ENCODE peak calls at places on chromosomes 6 and 20, in nine cellular contexts. One of them, this sample, is unnamed.

GRCh38 chr6:138538390-138539031 is 39.2 kb upstream of the NHSL1 start:
- DNase-seq in natural killer cell treated with Interleukin-12 subunit alpha and Interleukin-12 subunit beta and Interleukin-15 and Interleukin-18, amount 100 ng/mL, for 72 hours: no peak
- DNase-seq in amniotic epithelial cell: peak; percentile 68
- DNase-seq in lower leg skin: no peak
- DNase-seq in cardiac muscle cell: peak; percentile 64
- DNase-seq in HS-5: no peak
- DNase-seq in foreskin fibroblast: no peak
- DNase-seq in GF-D8: no peak
- DNase-seq in mesenteric fat pad: no peak
- DNase-seq in this sample: no peak

GRCh38 chr20:37866051-37866450 is 36.9 kb upstream of the VSTM2L start:
- DNase-seq in natural killer cell treated with Interleukin-12 subunit alpha and Interleukin-12 subunit beta and Interleukin-15 and Interleukin-18, amount 100 ng/mL, for 72 hours: no peak
- DNase-seq in amniotic epithelial cell: no peak
- DNase-seq in lower leg skin: no peak
- DNase-seq in cardiac muscle cell: no peak
- DNase-seq in HS-5: no peak
- DNase-seq in foreskin fibroblast: no peak
- DNase-seq in GF-D8: no peak
- DNase-seq in mesenteric fat pad: peak; percentile 75
- DNase-seq in this sample: no peak

GRCh38 chr20:32139947-32140346 is 30.4 kb downstream of the TM9SF4 start:
- DNase-seq in natural killer cell treated with Interleukin-12 subunit alpha and Interleukin-12 subunit beta and Interleukin-15 and Interleukin-18, amount 100 ng/mL, for 72 hours: no peak
- DNase-seq in amniotic epithelial cell: no peak
- DNase-seq in lower leg skin: no peak
- DNase-seq in cardiac muscle cell: no peak
- DNase-seq in HS-5: no peak
- DNase-seq in foreskin fibroblast: no peak
- DNase-seq in GF-D8: no peak
- DNase-seq in mesenteric fat pad: no peak
- DNase-seq in this sample: no peak

GRCh38 chr20:23160536-23161243 is 74.6 kb upstream of the CD93 start:
- DNase-seq in natural killer cell treated with Interleukin-12 subunit alpha and Interleukin-12 subunit beta and Interleukin-15 and Interleukin-18, amount 100 ng/mL, for 72 hours: no peak
- DNase-seq in amniotic epithelial cell: no peak
- DNase-seq in lower leg skin: no peak
- DNase-seq in cardiac muscle cell: peak; percentile 62
- DNase-seq in HS-5: no peak
- DNase-seq in foreskin fibroblast: no peak
- DNase-seq in GF-D8: no peak
- DNase-seq in mesenteric fat pad: peak; percentile 53
- DNase-seq in this sample: no peak

GRCh38 chr20:18050628-18051027 is 7.1 kb downstream of the OVOL2 start:
- DNase-seq in natural killer cell treated with Interleukin-12 subunit alpha and Interleukin-12 subunit beta and Interleukin-15 and Interleukin-18, amount 100 ng/mL, for 72 hours: no peak
- DNase-seq in amniotic epithelial cell: no peak
- DNase-seq in lower leg skin: no peak
- DNase-seq in cardiac muscle cell: no peak
- DNase-seq in HS-5: no peak
- DNase-seq in foreskin fibroblast: no peak
- DNase-seq in GF-D8: no peak
- DNase-seq in mesenteric fat pad: peak; percentile 14
- DNase-seq in this sample: no peak

GRCh38 chr6:136171207-136171606 is 78.9 kb downstream of the MTFR2 start:
- DNase-seq in natural killer cell treated with Interleukin-12 subunit alpha and Interleukin-12 subunit beta and Interleukin-15 and Interleukin-18, amount 100 ng/mL, for 72 hours: no peak
- DNase-seq in amniotic epithelial cell: peak; percentile 32
- DNase-seq in lower leg skin: no peak
- DNase-seq in cardiac muscle cell: no peak
- DNase-seq in HS-5: no peak
- DNase-seq in foreskin fibroblast: no peak
- DNase-seq in GF-D8: no peak
- DNase-seq in mesenteric fat pad: no peak
- DNase-seq in this sample: no peak

GRCh38 chr6:20661721-20662120 is 127.5 kb downstream of the CDKAL1 start:
- DNase-seq in natural killer cell treated with Interleukin-12 subunit alpha and Interleukin-12 subunit beta and Interleukin-15 and Interleukin-18, amount 100 ng/mL, for 72 hours: no peak
- DNase-seq in amniotic epithelial cell: peak; percentile 16
- DNase-seq in lower leg skin: no peak
- DNase-seq in cardiac muscle cell: peak; percentile 83
- DNase-seq in HS-5: no peak
- DNase-seq in foreskin fibroblast: no peak
- DNase-seq in GF-D8: no peak
- DNase-seq in mesenteric fat pad: no peak
- DNase-seq in this sample: no peak

GRCh38 chr6:20947977-20948376 is 413.7 kb downstream of the CDKAL1 start:
- DNase-seq in natural killer cell treated with Interleukin-12 subunit alpha and Interleukin-12 subunit beta and Interleukin-15 and Interleukin-18, amount 100 ng/mL, for 72 hours: no peak
- DNase-seq in amniotic epithelial cell: no peak
- DNase-seq in lower leg skin: no peak
- DNase-seq in cardiac muscle cell: no peak
- DNase-seq in HS-5: no peak
- DNase-seq in foreskin fibroblast: no peak
- DNase-seq in GF-D8: no peak
- DNase-seq in mesenteric fat pad: no peak
- DNase-seq in this sample: no peak

GRCh38 chr6:161476711-161477110 is 202.8 kb upstream of the AGPAT4 start:
- DNase-seq in natural killer cell treated with Interleukin-12 subunit alpha and Interleukin-12 subunit beta and Interleukin-15 and Interleukin-18, amount 100 ng/mL, for 72 hours: no peak
- DNase-seq in amniotic epithelial cell: no peak
- DNase-seq in lower leg skin: no peak
- DNase-seq in cardiac muscle cell: peak; percentile 39
- DNase-seq in HS-5: no peak
- DNase-seq in foreskin fibroblast: peak; percentile 41
- DNase-seq in GF-D8: no peak
- DNase-seq in mesenteric fat pad: no peak
- DNase-seq in this sample: no peak

GRCh38 chr6:154754152-154754551 is 20.9 kb downstream of the SCAF8 start:
- DNase-seq in natural killer cell treated with Interleukin-12 subunit alpha and Interleukin-12 subunit beta and Interleukin-15 and Interleukin-18, amount 100 ng/mL, for 72 hours: no peak
- DNase-seq in amniotic epithelial cell: peak; percentile 64
- DNase-seq in lower leg skin: no peak
- DNase-seq in cardiac muscle cell: peak; percentile 22
- DNase-seq in HS-5: no peak
- DNase-seq in foreskin fibroblast: no peak
- DNase-seq in GF-D8: no peak
- DNase-seq in mesenteric fat pad: no peak
- DNase-seq in this sample: no peak

GRCh38 chr6:112563368-112563767 is 216.2 kb downstream of the RFPL4B start:
- DNase-seq in natural killer cell treated with Interleukin-12 subunit alpha and Interleukin-12 subunit beta and Interleukin-15 and Interleukin-18, amount 100 ng/mL, for 72 hours: no peak
- DNase-seq in amniotic epithelial cell: peak; percentile 76
- DNase-seq in lower leg skin: no peak
- DNase-seq in cardiac muscle cell: peak; percentile 52
- DNase-seq in HS-5: peak; percentile 30
- DNase-seq in foreskin fibroblast: no peak
- DNase-seq in GF-D8: no peak
- DNase-seq in mesenteric fat pad: no peak
- DNase-seq in this sample: no peak

GRCh38 chr20:63433351-63433750 is 39.1 kb downstream of the KCNQ2 start:
- DNase-seq in natural killer cell treated with Interleukin-12 subunit alpha and Interleukin-12 subunit beta and Interleukin-15 and Interleukin-18, amount 100 ng/mL, for 72 hours: no peak
- DNase-seq in amniotic epithelial cell: no peak
- DNase-seq in lower leg skin: no peak
- DNase-seq in cardiac muscle cell: no peak
- DNase-seq in HS-5: no peak
- DNase-seq in foreskin fibroblast: no peak
- DNase-seq in GF-D8: no peak
- DNase-seq in mesenteric fat pad: no peak
- DNase-seq in this sample: no peak

This sample was measured in lower lobe of right lung.